ENCODE peak calls at places on chromosomes 7 and 10, in eight cellular contexts. One of them, this sample, is unnamed.
A peak's percentile ranks its signal among the peaks of the same experiment; 100 is the strongest.

GRCh38 chr7:106597751-106598619 is 63.0 kb downstream of the CCDC71L start:
- DNase-seq in GM12864: no peak
- DNase-seq in foreskin melanocyte: no peak
- DNase-seq in anterior cingulate cortex: no peak
- DNase-seq in COR-L47: no peak
- DNase-seq in cardiac fibroblast: no peak
- DNase-seq in hypothalamus: no peak
- DNase-seq in GM10248: no peak
- DNase-seq in this sample: no peak

GRCh38 chr10:15791816-15792524 is 68.3 kb downstream of the MINDY3 start:
- DNase-seq in GM12864: no peak
- DNase-seq in COR-L47: no peak
- DNase-seq in cardiac fibroblast: peak; percentile 48
- DNase-seq in anterior cingulate cortex: no peak
- DNase-seq in foreskin melanocyte: no peak
- DNase-seq in GM10248: no peak
- DNase-seq in hypothalamus: no peak
- DNase-seq in this sample: no peak

GRCh38 chr10:73894245-73894971 is 16.5 kb upstream of the PLAU start:
- DNase-seq in GM10248: no peak
- DNase-seq in GM12864: no peak
- DNase-seq in COR-L47: no peak
- DNase-seq in anterior cingulate cortex: no peak
- DNase-seq in cardiac fibroblast: peak; percentile 95
- DNase-seq in foreskin melanocyte: no peak
- DNase-seq in hypothalamus: no peak
- DNase-seq in this sample: no peak

GRCh38 chr7:156590212-156590611 is 50.4 kb upstream of the RNF32 start:
- DNase-seq in COR-L47: no peak
- DNase-seq in GM10248: no peak
- DNase-seq in anterior cingulate cortex: no peak
- DNase-seq in foreskin melanocyte: no peak
- DNase-seq in cardiac fibroblast: no peak
- DNase-seq in GM12864: no peak
- DNase-seq in hypothalamus: no peak
- DNase-seq in this sample: no peak

GRCh38 chr7:33698006-33698405 is 207.3 kb upstream of the BMPER start:
- DNase-seq in foreskin melanocyte: peak; percentile 62
- DNase-seq in GM10248: no peak
- DNase-seq in anterior cingulate cortex: no peak
- DNase-seq in GM12864: no peak
- DNase-seq in hypothalamus: no peak
- DNase-seq in cardiac fibroblast: no peak
- DNase-seq in COR-L47: no peak
- DNase-seq in this sample: no peak

GRCh38 chr7:46383605-46384004 is 462.5 kb upstream of the IGFBP3 start:
- DNase-seq in COR-L47: no peak
- DNase-seq in GM12864: no peak
- DNase-seq in anterior cingulate cortex: no peak
- DNase-seq in foreskin melanocyte: no peak
- DNase-seq in hypothalamus: no peak
- DNase-seq in cardiac fibroblast: peak; percentile 67
- DNase-seq in GM10248: no peak
- DNase-seq in this sample: no peak

GRCh38 chr7:107560898-107561516 is 2.7 kb downstream of the COG5 start:
- DNase-seq in anterior cingulate cortex: no peak
- DNase-seq in foreskin melanocyte: no peak
- DNase-seq in COR-L47: no peak
- DNase-seq in cardiac fibroblast: peak; percentile 2
- DNase-seq in GM10248: no peak
- DNase-seq in hypothalamus: no peak
- DNase-seq in GM12864: no peak
- DNase-seq in this sample: no peak

GRCh38 chr7:72343991-72344390 is 68.1 kb downstream of the CALN1 start:
- DNase-seq in COR-L47: no peak
- DNase-seq in anterior cingulate cortex: no peak
- DNase-seq in cardiac fibroblast: no peak
- DNase-seq in foreskin melanocyte: no peak
- DNase-seq in GM12864: no peak
- DNase-seq in hypothalamus: no peak
- DNase-seq in GM10248: no peak
- DNase-seq in this sample: no peak

GRCh38 chr7:118870187-118870586 is 645.7 kb downstream of the ANKRD7 start:
- DNase-seq in GM10248: no peak
- DNase-seq in COR-L47: peak; percentile 17
- DNase-seq in GM12864: no peak
- DNase-seq in hypothalamus: no peak
- DNase-seq in foreskin melanocyte: no peak
- DNase-seq in anterior cingulate cortex: no peak
- DNase-seq in cardiac fibroblast: no peak
- DNase-seq in this sample: no peak

GRCh38 chr10:29702288-29703164 is 67.8 kb upstream of the SVIL start:
- DNase-seq in anterior cingulate cortex: no peak
- DNase-seq in foreskin melanocyte: no peak
- DNase-seq in COR-L47: no peak
- DNase-seq in cardiac fibroblast: no peak
- DNase-seq in GM10248: no peak
- DNase-seq in hypothalamus: no peak
- DNase-seq in GM12864: no peak
- DNase-seq in this sample: no peak

GRCh38 chr10:113665806-113666354 is 2.0 kb upstream of the NRAP start:
- DNase-seq in cardiac fibroblast: peak; percentile 76
- DNase-seq in foreskin melanocyte: no peak
- DNase-seq in anterior cingulate cortex: no peak
- DNase-seq in hypothalamus: no peak
- DNase-seq in GM10248: no peak
- DNase-seq in GM12864: no peak
- DNase-seq in COR-L47: no peak
- DNase-seq in this sample: no peak

GRCh38 chr7:37083311-37084096 is 359.2 kb upstream of the AOAH start:
- DNase-seq in foreskin melanocyte: peak; percentile 9
- DNase-seq in hypothalamus: no peak
- DNase-seq in COR-L47: no peak
- DNase-seq in GM10248: no peak
- DNase-seq in GM12864: no peak
- DNase-seq in cardiac fibroblast: peak; percentile 24
- DNase-seq in anterior cingulate cortex: peak; percentile 32
- DNase-seq in this sample: no peak

GRCh38 chr7:101767544-101767943 is 49.9 kb upstream of the CUX1 start:
- DNase-seq in GM10248: no peak
- DNase-seq in cardiac fibroblast: no peak
- DNase-seq in COR-L47: no peak
- DNase-seq in anterior cingulate cortex: no peak
- DNase-seq in GM12864: no peak
- DNase-seq in hypothalamus: no peak
- DNase-seq in foreskin melanocyte: no peak
- DNase-seq in this sample: no peak

GRCh38 chr7:117807688-117808087 is 65.6 kb downstream of the CTTNBP2 start:
- DNase-seq in hypothalamus: no peak
- DNase-seq in GM12864: no peak
- DNase-seq in cardiac fibroblast: no peak
- DNase-seq in foreskin melanocyte: no peak
- DNase-seq in GM10248: no peak
- DNase-seq in COR-L47: no peak
- DNase-seq in anterior cingulate cortex: no peak
- DNase-seq in this sample: no peak

GRCh38 chr7:130345106-130345505 is 490 bp downstream of the CPA5 start:
- DNase-seq in foreskin melanocyte: no peak
- DNase-seq in anterior cingulate cortex: no peak
- DNase-seq in COR-L47: peak; percentile 68
- DNase-seq in hypothalamus: no peak
- DNase-seq in GM12864: no peak
- DNase-seq in GM10248: no peak
- DNase-seq in cardiac fibroblast: no peak
- DNase-seq in this sample: peak; percentile 97

GRCh38 chr7:29502133-29502532 is 61.5 kb upstream of the PRR15 start:
- DNase-seq in cardiac fibroblast: no peak
- DNase-seq in foreskin melanocyte: no peak
- DNase-seq in hypothalamus: no peak
- DNase-seq in GM12864: no peak
- DNase-seq in anterior cingulate cortex: no peak
- DNase-seq in GM10248: no peak
- DNase-seq in COR-L47: no peak
- DNase-seq in this sample: no peak

GRCh38 chr10:89981891-89982290 is 280.5 kb downstream of the KIF20B start:
- DNase-seq in anterior cingulate cortex: no peak
- DNase-seq in GM12864: no peak
- DNase-seq in hypothalamus: no peak
- DNase-seq in COR-L47: no peak
- DNase-seq in GM10248: no peak
- DNase-seq in cardiac fibroblast: peak; percentile 21
- DNase-seq in foreskin melanocyte: no peak
- DNase-seq in this sample: no peak

GRCh38 chr7:94178247-94178646 is 174.1 kb upstream of the BET1 start:
- DNase-seq in hypothalamus: no peak
- DNase-seq in GM12864: peak; percentile 49
- DNase-seq in anterior cingulate cortex: no peak
- DNase-seq in foreskin melanocyte: no peak
- DNase-seq in cardiac fibroblast: no peak
- DNase-seq in GM10248: peak; percentile 17
- DNase-seq in COR-L47: no peak
- DNase-seq in this sample: no peak

GRCh38 chr10:73837072-73837471 is 25.7 kb upstream of the NDST2 start:
- DNase-seq in GM10248: no peak
- DNase-seq in foreskin melanocyte: no peak
- DNase-seq in cardiac fibroblast: peak; percentile 69
- DNase-seq in hypothalamus: no peak
- DNase-seq in anterior cingulate cortex: no peak
- DNase-seq in COR-L47: no peak
- DNase-seq in GM12864: no peak
- DNase-seq in this sample: no peak

GRCh38 chr10:44217274-44217820 is 167.6 kb downstream of the CXCL12 start:
- DNase-seq in COR-L47: no peak
- DNase-seq in cardiac fibroblast: no peak
- DNase-seq in foreskin melanocyte: no peak
- DNase-seq in anterior cingulate cortex: no peak
- DNase-seq in hypothalamus: no peak
- DNase-seq in GM10248: no peak
- DNase-seq in GM12864: no peak
- DNase-seq in this sample: no peak

GRCh38 chr10:6083523-6084475 is 5.0 kb upstream of the RBM17 start:
- DNase-seq in cardiac fibroblast: peak; percentile 58
- DNase-seq in foreskin melanocyte: no peak
- DNase-seq in COR-L47: no peak
- DNase-seq in GM10248: no peak
- DNase-seq in GM12864: no peak
- DNase-seq in anterior cingulate cortex: no peak
- DNase-seq in hypothalamus: no peak
- DNase-seq in this sample: no peak

GRCh38 chr10:73874267-73875138 is at the start of gene CAMK2G:
- DNase-seq in foreskin melanocyte: peak; percentile 57
- DNase-seq in GM12864: no peak
- DNase-seq in hypothalamus: peak; percentile 44
- DNase-seq in anterior cingulate cortex: peak; percentile 78
- DNase-seq in COR-L47: peak; percentile 39
- DNase-seq in cardiac fibroblast: peak; percentile 86
- DNase-seq in GM10248: peak; percentile 96
- DNase-seq in this sample: peak; percentile 4

GRCh38 chr10:132951926-132952325 is 9.6 kb upstream of the CFAP46 start:
- DNase-seq in cardiac fibroblast: no peak
- DNase-seq in GM10248: no peak
- DNase-seq in foreskin melanocyte: no peak
- DNase-seq in hypothalamus: no peak
- DNase-seq in COR-L47: no peak
- DNase-seq in anterior cingulate cortex: no peak
- DNase-seq in GM12864: no peak
- DNase-seq in this sample: no peak

GRCh38 chr7:26307226-26307625 is 15.6 kb downstream of the SNX10 start:
- DNase-seq in COR-L47: no peak
- DNase-seq in GM12864: no peak
- DNase-seq in anterior cingulate cortex: no peak
- DNase-seq in GM10248: no peak
- DNase-seq in foreskin melanocyte: peak; percentile 70
- DNase-seq in cardiac fibroblast: peak; percentile 8
- DNase-seq in hypothalamus: no peak
- DNase-seq in this sample: no peak

GRCh38 chr10:24331457-24331856 is 122.5 kb downstream of the KIAA1217 start:
- DNase-seq in anterior cingulate cortex: no peak
- DNase-seq in cardiac fibroblast: peak; percentile 93
- DNase-seq in hypothalamus: no peak
- DNase-seq in foreskin melanocyte: no peak
- DNase-seq in COR-L47: no peak
- DNase-seq in GM10248: no peak
- DNase-seq in GM12864: no peak
- DNase-seq in this sample: no peak

GRCh38 chr10:71429929-71430328 is 33.2 kb downstream of the CDH23 start:
- DNase-seq in GM12864: no peak
- DNase-seq in foreskin melanocyte: no peak
- DNase-seq in hypothalamus: no peak
- DNase-seq in anterior cingulate cortex: no peak
- DNase-seq in cardiac fibroblast: no peak
- DNase-seq in GM10248: no peak
- DNase-seq in COR-L47: no peak
- DNase-seq in this sample: no peak

This sample was measured in NCI-H748 treated with DMSO at 0.1 percent for 48 hours.